ENCODE peak calls at places on chromosome 13, in four cellular contexts. E is naive thymus-derived CD4-positive, alpha-beta T cell; K is mesendoderm; B is trophoblast cell. X is an unnamed sample. For H3K4me1 and H3K27me3, the result is how much of the 10 kb centered on the place peaks cover.

GRCh38 chr13:30690282-30691188 is 44.8 kb upstream of the ALOX5AP start:
- DNase-seq in E (no peak), B (peak), K (peak), X (peak)

GRCh38 chr13:37923236-37923635 is 53.7 kb upstream of the TRPC4 start:
- DNase-seq in B (no peak), K (no peak), E (no peak), X (no peak)

GRCh38 chr13:101210774-101211173 is 205.5 kb downstream of the NALCN start:
- DNase-seq in K (no peak), E (no peak), B (no peak), X (no peak)

GRCh38 chr13:94674609-94675348 is 37.6 kb downstream of the SOX21 start:
- DNase-seq in B (peak), E (no peak), K (peak), X (no peak)

GRCh38 chr13:25034173-25034572 is 61.8 kb upstream of the PABPC3 start:
- DNase-seq in K (no peak), E (no peak), B (no peak), X (no peak)

GRCh38 chr13:36275190-36276002 is 22.2 kb downstream of the CCDC169 start:
- DNase-seq in B (peak), K (peak), E (no peak), X (no peak)

GRCh38 chr13:50319603-50320296 is 304.5 kb downstream of the KCNRG start:
- DNase-seq in B (no peak), E (no peak), K (no peak), X (no peak)

GRCh38 chr13:30780338-30780981 is 45.1 kb downstream of the ALOX5AP start:
- DNase-seq in B (no peak), K (no peak), E (no peak), X (no peak)

GRCh38 chr13:75636339-75637095 is 387 bp downstream of the LMO7 start:
- DNase-seq in K (peak), E (peak), B (peak), X (peak)

GRCh38 chr13:64471916-64472315 is 2758.2 kb downstream of the PCDH9 start:
- DNase-seq in E (no peak), B (no peak), K (peak), X (no peak)

GRCh38 chr13:40109324-40109958 is 454.0 kb downstream of the COG6 start:
- DNase-seq in K (no peak), B (peak), E (no peak), X (no peak)

GRCh38 chr13:89969996-89970709 is 1377.3 kb upstream of the MIR17HG start:
- DNase-seq in B (no peak), E (no peak), K (no peak), X (no peak)

GRCh38 chr13:20923272-20923671 is 20.7 kb upstream of the XPO4 start:
- DNase-seq in K (no peak), E (no peak), B (no peak), X (peak)

GRCh38 chr13:94416454-94417080 is 62.9 kb downstream of the DCT start:
- DNase-seq in E (no peak), K (peak), B (peak), X (no peak)

GRCh38 chr13:44573071-44573470 is 3.1 kb downstream of the TSC22D1 start:
- DNase-seq in K (peak), B (no peak), E (no peak), X (no peak)

GRCh38 chr13:29802621-29803020 is 47.8 kb downstream of the UBL3 start:
- DNase-seq in B (no peak), K (no peak), E (no peak), X (no peak)

GRCh38 chr13:63636231-63636993 is 2220.8 kb upstream of the PCDH20 start:
- DNase-seq in B (no peak), E (no peak), K (peak), X (no peak)

GRCh38 chr13:34411881-34412280 is 530.2 kb upstream of the NBEA start:
- DNase-seq in E (no peak), B (peak), K (no peak), X (no peak)

GRCh38 chr13:44523176-44524017 is 52.7 kb downstream of the TSC22D1 start:
- DNase-seq in K (peak), E (no peak), B (peak), X (no peak)

GRCh38 chr13:41960195-41960699 is 662 bp downstream of the VWA8 start:
- DNase-seq in E (no peak), K (peak), B (peak), X (no peak)

GRCh38 chr13:89695343-89696257 is 1651.9 kb upstream of the MIR17HG start:
- DNase-seq in K (peak), B (peak), E (no peak), X (no peak)

GRCh38 chr13:95115525-95115924 is 185.7 kb downstream of the ABCC4 start:
- DNase-seq in K (no peak), B (no peak), E (no peak), X (no peak)

GRCh38 chr13:36919833-36920611 is at the start of gene SMAD9:
- DNase-seq in B (peak), E (no peak), K (peak), X (peak)

GRCh38 chr13:30755678-30756077 is 20.3 kb downstream of the ALOX5AP start:
- DNase-seq in B (peak), E (no peak), K (no peak), X (no peak)

GRCh38 chr13:76823969-76824368 is 62.2 kb downstream of the KCTD12 start:
- DNase-seq in K (peak), E (no peak), B (no peak), X (no peak)

GRCh38 chr13:100100115-100100879 is 11.4 kb downstream of the PCCA start:
- DNase-seq in E (no peak), B (no peak), K (no peak), X (no peak)

GRCh38 chr13:35927554-35927953 is 203.6 kb downstream of the DCLK1 start:
- DNase-seq in B (peak), K (peak), E (no peak), X (no peak)

GRCh38 chr13:20174656-20175405 is 14.0 kb upstream of the GJA3 start:
- DNase-seq in K (peak), B (peak), E (no peak), X (peak)

GRCh38 chr13:46624821-46625220 is 71.9 kb downstream of the LRCH1 start:
- DNase-seq in B (no peak), K (no peak), E (no peak), X (no peak)

GRCh38 chr13:57632276-57633140 is 964 bp downstream of the PCDH17 start:
- DNase-seq in E (no peak), B (no peak), K (peak), X (no peak)

GRCh38 chr13:79874396-79875360 is 393.7 kb downstream of the NDFIP2 start:
- DNase-seq in K (peak), E (no peak), B (peak), X (no peak)

GRCh38 chr13:100545684-100546061 is 42.9 kb downstream of the GGACT start:
- DNase-seq in B (no peak), K (no peak), E (no peak), X (no peak)

GRCh38 chr13:80029170-80029569 is 311.8 kb downstream of the SPRY2 start:
- DNase-seq in K (no peak), E (no peak), B (no peak), X (no peak)

GRCh38 chr13:30004204-30004603 is 153.8 kb upstream of the UBL3 start:
- DNase-seq in B (no peak), E (no peak), K (no peak), X (no peak)

GRCh38 chr13:107968470-107968869 is 246.9 kb downstream of the LIG4 start:
- DNase-seq in E (no peak), K (no peak), B (no peak), X (no peak)

GRCh38 chr13:66994097-66994496 is 236.0 kb downstream of the PCDH9 start:
- DNase-seq in E (no peak), B (no peak), K (peak), X (peak)

GRCh38 chr13:30191491-30192100 is 115.8 kb downstream of the KATNAL1 start:
- DNase-seq in K (no peak), E (no peak), B (no peak), X (no peak)

GRCh38 chr13:76816394-76816793 is 69.8 kb downstream of the KCTD12 start:
- DNase-seq in E (no peak), B (no peak), K (no peak), X (no peak)

GRCh38 chr13:33380487-33381079 is 95.0 kb upstream of the STARD13 start:
- DNase-seq in E (no peak), B (no peak), K (peak), X (no peak)

GRCh38 chr13:98517576-98518310 is 59.2 kb downstream of the STK24 start:
- DNase-seq in E (peak), B (no peak), K (no peak), X (no peak)
- H3K4me1 ChIP-seq in E (under half), B (under half), K (under half), X (half or more)

GRCh38 chr13:111534646-111535461 is 214.4 kb downstream of the TEX29 start:
- DNase-seq in K (peak), B (no peak), E (no peak), X (no peak)

GRCh38 chr13:111533900-111534645 is 213.6 kb downstream of the TEX29 start:
- DNase-seq in B (no peak), K (no peak), E (no peak), X (no peak)

GRCh38 chr13:111537843-111538499 is 217.5 kb downstream of the TEX29 start:
- DNase-seq in E (no peak), B (no peak), K (no peak), X (no peak)

GRCh38 chr13:111537115-111537728 is 216.8 kb downstream of the TEX29 start:
- DNase-seq in B (no peak), E (no peak), K (no peak), X (no peak)

DNA sequence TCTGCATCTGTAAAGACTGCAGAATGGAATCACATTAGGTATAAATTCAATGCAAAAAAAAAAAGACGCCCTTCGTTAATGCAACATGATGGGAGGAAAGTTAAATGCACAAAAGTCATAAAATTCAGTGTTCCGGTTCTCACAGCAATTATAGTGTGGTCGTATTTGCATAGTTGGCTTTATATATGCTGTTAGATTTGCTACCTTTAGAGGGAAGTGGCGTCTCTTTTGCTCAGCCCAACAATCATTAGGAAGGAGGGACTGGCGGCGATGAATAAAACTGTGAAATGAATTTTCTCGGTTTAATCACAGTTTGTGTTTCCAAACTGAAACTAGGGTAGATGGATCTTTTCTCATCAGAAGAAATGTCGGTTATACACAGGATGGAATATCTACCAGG is 215.8 kb downstream of the TEX29 start:
- DNase-seq in B (no peak), K (no peak), E (no peak), X (no peak)
- H3K27me3 ChIP-seq in B (under half), K (under half), E (under half), X (half or more)

DNA sequence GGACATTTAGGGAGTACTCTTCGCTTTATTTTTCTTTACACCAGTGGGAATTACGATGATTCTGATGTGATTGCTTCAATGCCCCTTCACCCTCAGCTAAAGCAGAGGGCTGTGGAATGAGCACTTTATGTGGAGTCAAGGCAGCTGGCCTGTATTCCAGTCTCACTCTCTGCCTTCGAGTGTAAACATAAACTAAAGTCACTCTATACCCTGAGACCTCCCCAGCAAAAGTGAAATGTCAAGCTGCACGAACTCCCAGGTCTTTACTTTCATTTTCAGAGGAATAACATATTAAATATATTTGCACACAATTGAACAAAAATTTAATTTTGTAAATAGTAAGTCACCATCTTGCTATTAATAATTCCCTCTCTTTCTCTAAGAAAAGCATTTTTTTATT is 557.1 kb downstream of the DACH1 start:
- DNase-seq in B (no peak), K (no peak), E (no peak), X (no peak)
- H3K4me1 ChIP-seq in B (under half), K (under half), E (under half), X (under half)

GRCh38 chr13:102708211-102708610 is 13.4 kb upstream of the METTL21C start:
- DNase-seq in K (no peak), E (no peak), B (peak), X (no peak)
- H3K27me3 ChIP-seq in K (under half), E (under half), B (under half), X (under half)

DNA sequence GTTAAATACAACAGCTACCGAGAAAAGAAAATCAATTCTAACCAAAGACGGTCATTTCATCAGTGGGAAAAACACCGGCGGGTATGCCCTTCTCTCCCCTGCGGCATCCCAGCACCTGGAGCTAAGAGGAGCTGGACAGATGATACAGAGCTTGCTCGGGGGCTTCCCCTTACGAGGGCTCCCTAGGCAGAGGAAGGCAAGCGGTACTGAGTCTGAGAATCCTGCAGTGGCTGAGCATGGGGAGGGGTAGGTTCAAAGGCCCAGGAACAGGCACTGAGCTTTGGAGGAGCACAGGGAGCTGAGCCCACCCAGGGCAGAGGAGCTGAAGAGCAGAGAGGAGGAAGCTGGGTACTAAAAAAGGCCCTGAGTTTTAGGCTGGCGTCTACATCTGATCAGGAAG is 12.7 kb downstream of the STK24 start:
- DNase-seq in K (no peak), E (no peak), B (no peak), X (no peak)
- H3K4me1 ChIP-seq in K (under half), E (half or more), B (under half), X (half or more)

GRCh38 chr13:22903925-22904324 is 276.9 kb upstream of the SGCG start:
- DNase-seq in E (no peak), K (no peak), B (no peak), X (no peak)
- H3K27me3 ChIP-seq in E (under half), K (under half), B (under half), X (under half)

GRCh38 chr13:106522898-106523525 is 12.4 kb downstream of the EFNB2 start:
- DNase-seq in K (no peak), E (no peak), B (no peak), X (no peak)
- H3K4me1 ChIP-seq in K (under half), E (under half), B (under half), X (under half)

DNA sequence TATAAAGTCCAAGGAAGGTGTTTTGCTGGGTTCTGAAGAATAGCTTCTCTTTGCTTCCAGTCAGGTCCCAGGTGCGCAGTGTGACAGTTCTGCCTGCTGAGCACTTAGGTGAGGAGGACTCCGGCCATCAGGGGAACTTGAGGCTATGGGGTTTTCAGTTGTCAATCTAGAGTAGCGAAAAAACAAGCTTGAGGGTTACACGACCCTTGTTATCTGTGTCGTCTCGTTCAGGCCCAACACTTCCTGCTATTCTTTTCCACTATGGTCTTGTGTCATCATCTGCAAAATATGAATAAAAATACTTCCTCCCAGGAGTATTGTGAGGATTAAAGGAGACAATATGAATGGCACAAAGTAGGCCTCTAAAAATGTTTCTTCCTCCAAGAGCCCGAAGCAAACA is 40.3 kb upstream of the RCBTB2 start:
- DNase-seq in E (no peak), K (no peak), B (no peak), X (no peak)
- H3K27me3 ChIP-seq in E (under half), K (under half), B (under half), X (under half)

GRCh38 chr13:98541701-98542203 is 35.2 kb downstream of the STK24 start:
- DNase-seq in B (peak), K (no peak), E (no peak), X (no peak)

GRCh38 chr13:98546402-98546801 is 30.5 kb downstream of the STK24 start:
- DNase-seq in B (no peak), E (no peak), K (peak), X (no peak)

GRCh38 chr13:98542568-98543379 is 34.1 kb downstream of the STK24 start:
- DNase-seq in K (no peak), E (no peak), B (no peak), X (no peak)

GRCh38 chr13:98543380-98544104 is 33.4 kb downstream of the STK24 start:
- DNase-seq in K (no peak), B (no peak), E (no peak), X (no peak)

GRCh38 chr13:98544105-98544710 is 32.7 kb downstream of the STK24 start:
- DNase-seq in K (no peak), B (no peak), E (no peak), X (no peak)
- H3K4me1 ChIP-seq in K (under half), B (under half), E (under half), X (half or more)

X was measured in left ventricle myocardium inferior.